ENCODE peak calls at places on chromosomes 7 and 10, in five cellular contexts. Q, P, O, H and I are unnamed samples.

GRCh38 chr10:99461230-99461629 is 30.8 kb upstream of the GOT1 start:
- DNase-seq in Q (no peak), H (no peak), P (no peak), O (no peak), I (no peak)

GRCh38 chr10:61904711-61905445 is 3.4 kb downstream of the ARID5B start:
- DNase-seq in Q (peak), P (peak), H (peak), O (peak), I (no peak)

GRCh38 chr10:59864141-59864962 is 42.0 kb downstream of the CCDC6 start:
- DNase-seq in H (no peak), P (no peak), Q (no peak), O (no peak), I (no peak)

GRCh38 chr10:43389867-43390266 is 18.4 kb downstream of the FXYD4 start:
- DNase-seq in O (no peak), Q (no peak), P (no peak), H (no peak), I (no peak)

GRCh38 chr7:30804078-30804661 is 33.0 kb downstream of the MINDY4 start:
- DNase-seq in H (no peak), Q (no peak), P (no peak), O (no peak), I (no peak)

GRCh38 chr7:41820117-41820671 is 117.3 kb upstream of the INHBA start:
- DNase-seq in P (no peak), O (no peak), Q (no peak), H (no peak), I (no peak)

GRCh38 chr7:108875139-108875538 is 305.5 kb downstream of the DNAJB9 start:
- DNase-seq in Q (no peak), H (no peak), P (peak), O (no peak), I (no peak)

GRCh38 chr10:48285710-48286109 is 11.2 kb upstream of the FRMPD2 start:
- DNase-seq in P (no peak), O (no peak), H (no peak), Q (no peak), I (no peak)

GRCh38 chr7:80207501-80207900 is 72.9 kb downstream of the GNAI1 start:
- DNase-seq in Q (no peak), O (no peak), H (no peak), P (no peak), I (no peak)

GRCh38 chr10:125035588-125036298 is 93.8 kb downstream of the ZRANB1 start:
- DNase-seq in Q (no peak), H (no peak), O (no peak), P (no peak), I (no peak)

GRCh38 chr10:118798186-118798811 is 43.5 kb upstream of the CACUL1 start:
- DNase-seq in H (no peak), P (no peak), O (no peak), Q (peak), I (no peak)

GRCh38 chr7:28957822-28958234 is 302 bp downstream of the TRIL start:
- DNase-seq in Q (no peak), O (no peak), H (no peak), P (no peak), I (peak)

GRCh38 chr7:28960071-28960840 is 2.1 kb upstream of the TRIL start:
- DNase-seq in H (no peak), P (no peak), Q (no peak), O (no peak), I (no peak)

GRCh38 chr7:28957064-28957821 is 887 bp downstream of the TRIL start:
- DNase-seq in H (no peak), Q (peak), P (no peak), O (no peak), I (no peak)

GRCh38 chr7:28958235-28958945 is at the start of gene TRIL:
- DNase-seq in P (no peak), O (no peak), Q (peak), H (no peak), I (peak)

DNA sequence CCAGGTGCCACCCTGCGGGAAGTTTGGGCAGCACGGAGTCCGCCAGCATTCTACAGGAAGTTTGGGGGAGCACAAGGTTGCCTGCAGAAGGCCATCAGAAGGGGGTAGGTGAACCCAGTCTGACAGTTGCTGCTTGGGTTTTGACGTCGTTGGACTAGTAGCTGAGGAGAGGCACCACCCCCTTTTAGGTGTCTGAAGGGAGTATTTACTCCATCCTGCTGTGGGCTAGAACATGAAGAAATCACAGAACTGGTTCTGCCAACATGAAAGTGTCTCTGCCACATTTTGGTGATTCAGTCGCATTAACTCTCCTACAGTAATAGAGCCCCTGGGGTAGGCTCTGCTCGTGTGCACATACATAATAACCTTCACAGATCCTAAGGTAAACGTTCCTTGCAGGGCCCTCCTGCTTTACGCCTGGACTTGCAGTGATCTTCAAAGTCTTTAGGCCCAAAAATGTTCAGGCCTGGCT is 852 bp upstream of the TRIL start:
- DNase-seq in Q (peak), O (no peak), H (no peak), P (no peak), I (no peak)
- TF ChIP-seq CTCF in Q (no peak), O (no peak), H (no peak), P (no peak), I (no peak)

GRCh38 chr10:110802090-110802489 is 69.6 kb upstream of the PDCD4 start:
- DNase-seq in Q (no peak), P (no peak), H (no peak), O (no peak), I (no peak)

GRCh38 chr10:110805292-110805691 is 66.4 kb upstream of the PDCD4 start:
- DNase-seq in H (no peak), O (no peak), Q (no peak), P (no peak), I (no peak)

GRCh38 chr10:110802551-110803238 is 69.0 kb upstream of the PDCD4 start:
- DNase-seq in O (peak), P (peak), Q (peak), H (peak), I (no peak)

GRCh38 chr10:110803239-110803593 is 68.5 kb upstream of the PDCD4 start:
- DNase-seq in P (peak), Q (no peak), H (no peak), O (no peak), I (no peak)

GRCh38 chr10:110803830-110804338 is 67.8 kb upstream of the PDCD4 start:
- DNase-seq in P (peak), H (peak), O (peak), Q (peak), I (no peak)
- TF ChIP-seq CTCF in P (peak), H (peak), O (peak), Q (peak), I (no peak)

DNA sequence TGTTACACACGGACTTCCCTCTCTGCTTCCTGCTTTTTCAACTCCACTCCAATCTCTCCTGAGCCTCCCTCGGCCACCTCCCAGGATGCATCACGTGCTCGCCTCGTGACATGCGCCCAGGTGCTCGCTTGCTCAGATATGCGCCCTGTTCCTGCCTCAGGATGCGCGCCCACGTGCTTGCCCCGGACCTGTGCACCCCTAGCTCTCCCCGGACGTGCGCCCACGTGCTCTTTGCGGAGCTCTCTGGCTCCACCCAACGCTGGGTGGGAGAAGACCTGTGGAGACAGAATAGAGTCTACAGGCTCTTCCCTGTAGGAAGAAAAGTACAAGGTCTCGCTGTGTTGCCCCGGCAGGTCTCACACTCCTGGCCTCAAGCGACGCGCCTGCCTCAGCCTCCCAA is 23.1 kb downstream of the PARD3 start:
- DNase-seq in H (no peak), O (no peak), Q (no peak), P (no peak), I (no peak)
- TF ChIP-seq CTCF in H (no peak), O (no peak), Q (no peak), P (no peak), I (no peak)

GRCh38 chr7:117741962-117742361 is 131.3 kb downstream of the CTTNBP2 start:
- DNase-seq in Q (no peak), P (no peak), H (no peak), O (no peak), I (no peak)

GRCh38 chr7:117739085-117739484 is 134.2 kb downstream of the CTTNBP2 start:
- DNase-seq in O (no peak), H (no peak), P (no peak), Q (no peak), I (no peak)

DNA sequence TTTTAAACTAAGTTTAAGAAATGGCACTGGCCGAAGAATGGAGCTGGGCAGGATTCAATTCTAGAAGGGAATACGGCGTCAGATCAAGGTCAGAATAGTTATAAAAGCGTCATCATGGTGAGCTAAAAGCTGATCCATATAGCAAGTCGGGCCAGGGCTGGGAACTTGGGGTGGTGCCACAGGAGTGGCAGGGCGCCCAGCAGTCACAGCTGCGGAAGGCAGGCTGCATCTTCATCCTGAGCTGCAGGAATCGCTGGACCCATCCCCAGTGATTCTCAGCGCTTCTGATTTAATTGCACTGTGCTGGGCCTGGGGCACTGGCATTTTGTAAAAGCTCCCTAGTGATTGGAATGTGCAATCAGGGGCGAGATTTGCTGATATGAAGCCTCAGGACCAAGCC is 135.4 kb downstream of the CTTNBP2 start:
- DNase-seq in P (no peak), O (no peak), Q (no peak), H (no peak), I (no peak)
- TF ChIP-seq CTCF in P (no peak), O (no peak), Q (no peak), H (no peak), I (no peak)

GRCh38 chr10:75208177-75208576 is 2.4 kb upstream of the VDAC2 start:
- DNase-seq in P (no peak), H (no peak), O (no peak), Q (peak), I (no peak)

GRCh38 chr10:75207868-75208167 is 2.8 kb upstream of the VDAC2 start:
- DNase-seq in H (peak), P (no peak), Q (no peak), O (no peak), I (no peak)

GRCh38 chr10:75211007-75211735 is 575 bp downstream of the VDAC2 start:
- DNase-seq in P (peak), O (no peak), Q (no peak), H (peak), I (no peak)

GRCh38 chr10:75209325-75210192 is 1.0 kb upstream of the VDAC2 start:
- DNase-seq in O (peak), H (no peak), P (peak), Q (peak), I (no peak)

GRCh38 chr10:75210193-75211006 is at the start of gene VDAC2:
- DNase-seq in H (peak), P (peak), Q (peak), O (peak), I (peak)
- TF ChIP-seq CTCF in H (no peak), P (no peak), Q (no peak), O (no peak), I (no peak)

GRCh38 chr10:22010973-22011408 is 7.5 kb upstream of the DNAJC1 start:
- DNase-seq in Q (no peak), P (peak), O (no peak), H (no peak), I (no peak)
- TF ChIP-seq CTCF in Q (peak), P (peak), O (peak), H (no peak), I (peak)

GRCh38 chr7:110868458-110868857 is 222.5 kb upstream of the LRRN3 start:
- DNase-seq in H (no peak), P (no peak), O (no peak), Q (no peak), I (no peak)

GRCh38 chr7:110871856-110872255 is 219.1 kb upstream of the LRRN3 start:
- DNase-seq in O (no peak), H (no peak), Q (no peak), P (no peak), I (no peak)

GRCh38 chr7:110875346-110875745 is 215.6 kb upstream of the LRRN3 start:
- DNase-seq in O (no peak), P (no peak), Q (no peak), H (no peak), I (no peak)

DNA sequence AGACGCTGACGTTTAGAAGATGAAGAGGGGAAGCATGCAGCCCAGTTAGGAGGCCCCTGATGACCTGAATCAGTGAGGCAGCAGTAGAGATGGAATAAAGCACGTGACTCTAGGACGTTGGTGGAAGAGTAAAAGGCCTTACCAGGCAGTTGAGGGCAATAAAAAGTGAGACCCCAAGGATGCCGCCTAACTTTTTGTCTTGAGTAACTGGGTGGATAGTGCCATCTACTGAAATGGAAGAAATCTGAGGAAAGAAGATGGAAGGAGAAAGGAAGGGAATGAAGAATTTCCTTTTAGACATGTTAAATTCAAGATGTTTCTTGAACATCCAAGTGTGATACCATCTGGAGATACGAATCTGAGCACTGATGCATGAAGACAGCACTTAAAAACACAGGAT is 220.0 kb upstream of the LRRN3 start:
- DNase-seq in H (no peak), O (no peak), Q (no peak), P (no peak), I (no peak)
- TF ChIP-seq CTCF in H (no peak), O (no peak), Q (no peak), P (no peak), I (no peak)